ENCODE peak calls at places on chromosomes 1 and 21, in four cellular contexts. One of them, this sample, is unnamed.

GRCh38 chr1:7519861-7520408 is 251.2 kb upstream of the VAMP3 start:
- DNase-seq in nephron progenitor cell: no peak
- DNase-seq in endothelial cell: no peak
- DNase-seq in fibroblast of the aortic adventitia: no peak
- DNase-seq in this sample: no peak

GRCh38 chr1:172582889-172583288 is 49.9 kb downstream of the SUCO start:
- DNase-seq in endothelial cell: no peak
- DNase-seq in fibroblast of the aortic adventitia: no peak
- DNase-seq in nephron progenitor cell: no peak
- DNase-seq in this sample: no peak

GRCh38 chr1:30879940-30880339 is 28.6 kb downstream of the SDC3 start:
- DNase-seq in fibroblast of the aortic adventitia: no peak
- DNase-seq in nephron progenitor cell: no peak
- DNase-seq in endothelial cell: no peak
- DNase-seq in this sample: peak; percentile 23

GRCh38 chr1:33726274-33726804 is 137.5 kb upstream of the HMGB4 start:
- DNase-seq in fibroblast of the aortic adventitia: no peak
- DNase-seq in endothelial cell: no peak
- DNase-seq in nephron progenitor cell: no peak
- DNase-seq in this sample: no peak

GRCh38 chr1:63704443-63704842 is 69.4 kb upstream of the ROR1 start:
- DNase-seq in nephron progenitor cell: no peak
- DNase-seq in fibroblast of the aortic adventitia: no peak
- DNase-seq in endothelial cell: no peak
- DNase-seq in this sample: no peak

GRCh38 chr1:162159515-162159914 is 90.0 kb downstream of the NOS1AP start:
- DNase-seq in nephron progenitor cell: no peak
- DNase-seq in endothelial cell: no peak
- DNase-seq in fibroblast of the aortic adventitia: no peak
- DNase-seq in this sample: no peak

GRCh38 chr1:53332188-53332564 is 4.3 kb upstream of the LRP8 start:
- DNase-seq in nephron progenitor cell: no peak
- DNase-seq in endothelial cell: no peak
- DNase-seq in fibroblast of the aortic adventitia: no peak
- DNase-seq in this sample: no peak

GRCh38 chr21:43193651-43194302 is 25.0 kb downstream of the CRYAA start:
- DNase-seq in fibroblast of the aortic adventitia: peak; percentile 53
- DNase-seq in nephron progenitor cell: no peak
- DNase-seq in endothelial cell: no peak
- DNase-seq in this sample: peak; percentile 61

GRCh38 chr21:17269760-17270159 is 243.1 kb upstream of the CXADR start:
- DNase-seq in endothelial cell: no peak
- DNase-seq in nephron progenitor cell: no peak
- DNase-seq in fibroblast of the aortic adventitia: no peak
- DNase-seq in this sample: no peak

GRCh38 chr1:26165126-26165892 is 3.5 kb downstream of the C1orf232 start:
- DNase-seq in fibroblast of the aortic adventitia: no peak
- DNase-seq in endothelial cell: no peak
- DNase-seq in nephron progenitor cell: no peak
- DNase-seq in this sample: no peak
- TF ChIP-seq CTCF in fibroblast of the aortic adventitia: no peak
- TF ChIP-seq CTCF in endothelial cell: no peak
- TF ChIP-seq CTCF in nephron progenitor cell: no peak
- TF ChIP-seq CTCF in this sample: no peak

GRCh38 chr1:248696261-248696660 is 6.3 kb downstream of the OR14I1 start:
- DNase-seq in fibroblast of the aortic adventitia: no peak
- DNase-seq in nephron progenitor cell: no peak
- DNase-seq in endothelial cell: no peak
- DNase-seq in this sample: no peak
- TF ChIP-seq CTCF in fibroblast of the aortic adventitia: no peak
- TF ChIP-seq CTCF in nephron progenitor cell: no peak
- TF ChIP-seq CTCF in endothelial cell: no peak
- TF ChIP-seq CTCF in this sample: no peak

GRCh38 chr1:20195464-20195780 is 9.1 kb upstream of the PLA2G2C start:
- DNase-seq in endothelial cell: no peak
- DNase-seq in fibroblast of the aortic adventitia: no peak
- DNase-seq in nephron progenitor cell: no peak
- DNase-seq in this sample: no peak
- TF ChIP-seq CTCF in endothelial cell: no peak
- TF ChIP-seq CTCF in fibroblast of the aortic adventitia: no peak
- TF ChIP-seq CTCF in nephron progenitor cell: no peak
- TF ChIP-seq CTCF in this sample: peak; percentile 49

GRCh38 chr1:158027485-158027884 is 34.0 kb downstream of the KIRREL1 start:
- DNase-seq in fibroblast of the aortic adventitia: no peak
- DNase-seq in endothelial cell: no peak
- DNase-seq in nephron progenitor cell: no peak
- DNase-seq in this sample: no peak

GRCh38 chr1:158025576-158026230 is 32.3 kb downstream of the KIRREL1 start:
- DNase-seq in nephron progenitor cell: peak; percentile 36
- DNase-seq in endothelial cell: no peak
- DNase-seq in fibroblast of the aortic adventitia: no peak
- DNase-seq in this sample: no peak

GRCh38 chr1:158024737-158025136 is 31.3 kb downstream of the KIRREL1 start:
- DNase-seq in endothelial cell: no peak
- DNase-seq in nephron progenitor cell: no peak
- DNase-seq in fibroblast of the aortic adventitia: no peak
- DNase-seq in this sample: no peak

GRCh38 chr1:158028956-158029355 is 35.5 kb downstream of the KIRREL1 start:
- DNase-seq in nephron progenitor cell: no peak
- DNase-seq in fibroblast of the aortic adventitia: peak; percentile 88
- DNase-seq in endothelial cell: no peak
- DNase-seq in this sample: peak; percentile 68

DNA sequence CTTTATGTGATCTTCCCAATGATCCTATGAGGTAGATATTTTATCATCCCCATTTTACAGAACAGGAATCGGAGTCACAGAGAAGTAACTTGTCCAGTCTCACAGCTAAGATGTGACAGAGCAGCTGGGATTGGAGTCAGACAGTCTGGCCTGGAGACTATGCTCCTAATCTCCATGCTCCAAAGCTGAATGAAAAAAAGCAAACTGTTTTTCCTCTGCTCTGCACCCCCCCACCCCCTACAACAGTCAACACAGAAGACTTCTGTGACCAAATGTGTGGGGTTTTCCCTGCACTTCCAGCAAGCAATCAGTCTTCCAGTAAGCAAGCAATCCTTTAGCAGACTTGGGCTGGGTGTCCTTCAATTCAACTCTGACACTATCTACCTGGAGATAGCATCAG is 33.2 kb downstream of the KIRREL1 start:
- DNase-seq in nephron progenitor cell: no peak
- DNase-seq in endothelial cell: no peak
- DNase-seq in fibroblast of the aortic adventitia: no peak
- DNase-seq in this sample: no peak
- TF ChIP-seq CTCF in nephron progenitor cell: no peak
- TF ChIP-seq CTCF in endothelial cell: no peak
- TF ChIP-seq CTCF in fibroblast of the aortic adventitia: no peak
- TF ChIP-seq CTCF in this sample: no peak

DNA sequence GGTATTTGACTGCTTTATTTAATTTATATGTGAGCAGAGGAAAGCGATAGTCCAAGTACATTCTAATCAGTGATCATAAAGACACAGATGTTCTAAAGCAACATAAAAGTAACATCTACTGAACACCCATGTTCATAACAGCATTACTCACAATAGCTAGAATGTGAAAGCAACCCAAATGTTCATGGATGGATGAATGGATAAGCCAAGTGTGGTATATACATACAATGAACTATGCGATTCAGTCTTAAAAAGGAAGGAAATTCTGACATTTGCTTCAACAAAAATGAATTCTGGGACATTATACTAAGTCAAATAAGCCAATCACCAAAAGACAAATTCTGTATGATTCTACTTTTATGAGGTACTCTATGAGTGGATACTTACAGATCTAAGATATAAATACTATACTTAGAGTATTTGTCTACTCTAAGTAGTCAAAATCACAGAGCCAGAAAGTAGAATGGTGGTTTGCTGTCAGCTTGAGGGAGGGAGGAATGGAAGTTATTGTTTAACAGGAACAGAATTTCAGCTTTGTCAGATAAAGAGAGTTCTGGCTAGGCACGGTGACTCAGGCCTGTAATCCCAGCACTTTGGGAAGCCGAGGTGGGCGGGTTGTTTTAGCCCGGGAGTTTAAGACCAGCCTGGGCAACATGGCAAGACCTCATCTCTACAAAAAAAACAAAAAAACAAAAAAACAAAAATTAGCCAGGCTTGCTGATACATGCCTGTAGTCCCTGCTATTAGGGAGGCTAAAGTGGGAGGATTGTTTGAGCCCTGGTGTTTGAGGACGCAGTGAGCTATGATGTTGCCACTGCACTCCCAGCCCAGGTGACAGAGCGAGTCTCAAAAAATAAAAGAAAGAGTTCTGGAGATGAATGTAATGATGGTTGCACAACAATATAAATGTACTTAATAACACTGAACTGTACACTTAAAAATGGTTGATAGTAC is 79.7 kb upstream of the ARHGAP29 start:
- DNase-seq in nephron progenitor cell: no peak
- DNase-seq in fibroblast of the aortic adventitia: peak; percentile 74
- DNase-seq in endothelial cell: no peak
- DNase-seq in this sample: no peak
- TF ChIP-seq CTCF in nephron progenitor cell: no peak
- TF ChIP-seq CTCF in fibroblast of the aortic adventitia: no peak
- TF ChIP-seq CTCF in endothelial cell: no peak
- TF ChIP-seq CTCF in this sample: no peak

GRCh38 chr21:45386728-45387371 is 18.1 kb upstream of the COL18A1 start:
- DNase-seq in nephron progenitor cell: no peak
- DNase-seq in fibroblast of the aortic adventitia: peak; percentile 87
- DNase-seq in endothelial cell: peak; percentile 47
- DNase-seq in this sample: peak; percentile 94

GRCh38 chr21:45388611-45389296 is 16.2 kb upstream of the COL18A1 start:
- DNase-seq in nephron progenitor cell: no peak
- DNase-seq in endothelial cell: no peak
- DNase-seq in fibroblast of the aortic adventitia: no peak
- DNase-seq in this sample: no peak

GRCh38 chr21:45386336-45386727 is 18.6 kb upstream of the COL18A1 start:
- DNase-seq in nephron progenitor cell: no peak
- DNase-seq in endothelial cell: no peak
- DNase-seq in fibroblast of the aortic adventitia: no peak
- DNase-seq in this sample: no peak

GRCh38 chr21:45387506-45387905 is 17.5 kb upstream of the COL18A1 start:
- DNase-seq in nephron progenitor cell: no peak
- DNase-seq in fibroblast of the aortic adventitia: no peak
- DNase-seq in endothelial cell: no peak
- DNase-seq in this sample: no peak

DNA sequence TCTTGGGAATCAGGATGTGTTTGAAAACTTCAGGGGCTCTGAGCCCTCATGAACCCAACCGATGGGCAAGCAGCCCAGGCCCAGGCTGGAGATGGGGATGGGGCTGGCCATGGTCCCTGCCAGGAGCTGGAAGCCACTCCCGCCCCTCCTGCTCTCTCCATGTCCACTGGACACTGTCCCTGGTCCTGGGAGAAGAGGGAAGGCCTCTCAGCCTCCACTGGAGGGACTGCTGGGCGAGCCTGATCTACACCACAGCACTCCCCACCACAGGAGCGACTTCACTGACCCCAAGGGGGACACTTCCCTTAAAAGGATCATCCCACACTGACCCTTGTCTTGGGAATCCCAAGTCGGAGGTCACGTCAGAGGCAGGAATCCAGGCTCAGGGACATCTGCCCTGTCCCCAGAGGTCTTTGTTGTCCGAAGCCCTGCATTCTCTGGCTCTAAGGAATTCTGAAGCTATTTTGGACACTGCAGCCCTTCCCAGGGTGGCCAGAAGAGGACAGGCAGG is 16.9 kb upstream of the COL18A1 start:
- DNase-seq in nephron progenitor cell: no peak
- DNase-seq in endothelial cell: no peak
- DNase-seq in fibroblast of the aortic adventitia: no peak
- DNase-seq in this sample: no peak
- TF ChIP-seq CTCF in nephron progenitor cell: no peak
- TF ChIP-seq CTCF in endothelial cell: no peak
- TF ChIP-seq CTCF in fibroblast of the aortic adventitia: no peak
- TF ChIP-seq CTCF in this sample: no peak

DNA sequence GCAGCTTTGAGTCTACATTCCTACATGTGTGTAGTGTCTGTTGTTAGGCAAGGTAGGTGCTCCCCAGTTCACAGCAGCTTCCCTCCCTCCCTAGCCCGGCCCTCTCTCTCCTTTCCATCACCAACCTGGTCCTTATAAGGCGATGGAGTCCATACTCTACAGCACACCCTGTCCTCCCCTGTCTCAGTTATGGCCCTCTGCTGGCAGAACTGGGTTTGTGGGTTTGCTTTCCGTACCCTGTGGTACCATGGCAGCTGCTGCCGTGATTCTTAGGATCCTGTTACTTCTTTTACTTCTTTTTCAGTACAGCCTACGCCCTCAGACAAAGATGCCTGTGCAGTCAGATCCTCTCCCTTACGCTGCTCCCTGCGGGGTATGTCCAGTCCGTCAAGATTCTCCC is 31.7 kb downstream of the AK5 start:
- DNase-seq in nephron progenitor cell: peak; percentile 6
- DNase-seq in endothelial cell: peak; percentile 38
- DNase-seq in fibroblast of the aortic adventitia: peak; percentile 19
- DNase-seq in this sample: no peak
- TF ChIP-seq CTCF in nephron progenitor cell: no peak
- TF ChIP-seq CTCF in endothelial cell: peak; percentile 20
- TF ChIP-seq CTCF in fibroblast of the aortic adventitia: peak; percentile 46
- TF ChIP-seq CTCF in this sample: peak; percentile 67